ENCODE peak calls at places on chromosomes 3 and 15, in ten cellular contexts. One of them, this sample, is unnamed.

GRCh38 chr3:182981038-182981380 is 671 bp upstream of the DCUN1D1 start:
- DNase-seq in stomach: no peak
- DNase-seq in endothelial cell of umbilical vein: no peak
- DNase-seq in upper lobe of left lung: no peak
- DNase-seq in sigmoid colon: no peak
- DNase-seq in breast epithelium: no peak
- DNase-seq in HepG2: no peak
- DNase-seq in GM12891: no peak
- DNase-seq in K562: no peak
- DNase-seq in SK-N-SH: no peak
- DNase-seq in this sample: no peak

GRCh38 chr3:79255696-79256095 is 512.1 kb downstream of the ROBO1 start:
- DNase-seq in stomach: no peak
- DNase-seq in endothelial cell of umbilical vein: no peak
- DNase-seq in upper lobe of left lung: no peak
- DNase-seq in sigmoid colon: no peak
- DNase-seq in breast epithelium: no peak
- DNase-seq in HepG2: no peak
- DNase-seq in GM12891: no peak
- DNase-seq in K562: no peak
- DNase-seq in SK-N-SH: no peak
- DNase-seq in this sample: no peak

GRCh38 chr3:80051602-80051962 is 283.8 kb upstream of the ROBO1 start:
- DNase-seq in stomach: no peak
- DNase-seq in endothelial cell of umbilical vein: no peak
- DNase-seq in upper lobe of left lung: no peak
- DNase-seq in sigmoid colon: no peak
- DNase-seq in breast epithelium: no peak
- DNase-seq in HepG2: no peak
- DNase-seq in GM12891: no peak
- DNase-seq in K562: no peak
- DNase-seq in SK-N-SH: peak
- DNase-seq in this sample: no peak

GRCh38 chr3:182910939-182911781 is 69.2 kb downstream of the DCUN1D1 start:
- DNase-seq in stomach: no peak
- DNase-seq in endothelial cell of umbilical vein: no peak
- DNase-seq in upper lobe of left lung: no peak
- DNase-seq in sigmoid colon: no peak
- DNase-seq in breast epithelium: no peak
- DNase-seq in HepG2: no peak
- DNase-seq in GM12891: no peak
- DNase-seq in K562: no peak
- DNase-seq in SK-N-SH: no peak
- DNase-seq in this sample: no peak

GRCh38 chr15:42107483-42107882 is 13.1 kb upstream of the PLA2G4D start:
- DNase-seq in stomach: peak
- DNase-seq in endothelial cell of umbilical vein: no peak
- DNase-seq in upper lobe of left lung: no peak
- DNase-seq in sigmoid colon: no peak
- DNase-seq in breast epithelium: no peak
- DNase-seq in HepG2: no peak
- DNase-seq in GM12891: no peak
- DNase-seq in K562: no peak
- DNase-seq in SK-N-SH: no peak
- DNase-seq in this sample: no peak

GRCh38 chr15:100355342-100355741 is 13.6 kb upstream of the ADAMTS17 start:
- DNase-seq in stomach: no peak
- DNase-seq in endothelial cell of umbilical vein: no peak
- DNase-seq in upper lobe of left lung: no peak
- DNase-seq in sigmoid colon: no peak
- DNase-seq in breast epithelium: no peak
- DNase-seq in HepG2: no peak
- DNase-seq in GM12891: no peak
- DNase-seq in K562: no peak
- DNase-seq in SK-N-SH: no peak
- DNase-seq in this sample: no peak

GRCh38 chr3:16503191-16503776 is 10.2 kb downstream of the RFTN1 start:
- DNase-seq in stomach: no peak
- DNase-seq in endothelial cell of umbilical vein: no peak
- DNase-seq in upper lobe of left lung: no peak
- DNase-seq in sigmoid colon: no peak
- DNase-seq in breast epithelium: no peak
- DNase-seq in HepG2: no peak
- DNase-seq in GM12891: no peak
- DNase-seq in K562: no peak
- DNase-seq in SK-N-SH: no peak
- DNase-seq in this sample: no peak

GRCh38 chr3:56977561-56977889 is 82.9 kb upstream of the SPATA12 start:
- DNase-seq in stomach: no peak
- DNase-seq in endothelial cell of umbilical vein: no peak
- DNase-seq in upper lobe of left lung: no peak
- DNase-seq in sigmoid colon: no peak
- DNase-seq in breast epithelium: no peak
- DNase-seq in HepG2: no peak
- DNase-seq in GM12891: no peak
- DNase-seq in K562: no peak
- DNase-seq in SK-N-SH: no peak
- DNase-seq in this sample: no peak

DNA sequence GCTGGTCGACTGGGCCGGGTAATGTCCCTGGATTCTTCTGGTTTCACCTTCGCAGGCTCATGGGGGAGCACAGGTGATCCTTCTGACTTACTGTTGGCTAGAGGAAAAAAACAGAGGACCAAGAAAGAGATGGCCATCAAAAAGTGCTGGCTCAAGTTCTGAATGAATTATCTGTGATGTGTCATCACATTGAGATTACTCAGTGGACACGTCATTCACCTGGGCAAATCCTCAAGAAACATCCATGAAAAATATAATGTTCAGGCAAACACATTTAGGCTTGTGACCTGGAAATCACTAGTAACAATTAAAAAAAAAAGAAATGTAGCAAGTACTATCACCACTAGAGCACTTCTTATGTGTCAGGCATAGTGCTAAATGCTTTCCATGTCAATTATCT is 81.5 kb upstream of the SLC2A2 start:
- DNase-seq in stomach: no peak
- DNase-seq in endothelial cell of umbilical vein: no peak
- DNase-seq in upper lobe of left lung: no peak
- DNase-seq in sigmoid colon: no peak
- DNase-seq in breast epithelium: no peak
- DNase-seq in HepG2: no peak
- DNase-seq in GM12891: no peak
- DNase-seq in K562: no peak
- DNase-seq in SK-N-SH: no peak
- DNase-seq in this sample: no peak
- TF ChIP-seq POLR2AphosphoS5 in stomach: no peak
- TF ChIP-seq POLR2AphosphoS5 in endothelial cell of umbilical vein: no peak
- TF ChIP-seq POLR2AphosphoS5 in upper lobe of left lung: no peak
- TF ChIP-seq POLR2AphosphoS5 in sigmoid colon: no peak
- TF ChIP-seq POLR2AphosphoS5 in breast epithelium: no peak
- TF ChIP-seq POLR2AphosphoS5 in HepG2: no peak
- TF ChIP-seq POLR2AphosphoS5 in GM12891: no peak
- TF ChIP-seq POLR2AphosphoS5 in K562: no peak
- TF ChIP-seq POLR2AphosphoS5 in SK-N-SH: no peak
- TF ChIP-seq POLR2AphosphoS5 in this sample: no peak

GRCh38 chr15:75620043-75620775 is 5.3 kb downstream of the SNUPN start:
- DNase-seq in stomach: peak
- DNase-seq in endothelial cell of umbilical vein: no peak
- DNase-seq in upper lobe of left lung: peak
- DNase-seq in sigmoid colon: peak
- DNase-seq in breast epithelium: no peak
- DNase-seq in HepG2: no peak
- DNase-seq in GM12891: no peak
- DNase-seq in K562: no peak
- DNase-seq in SK-N-SH: no peak
- DNase-seq in this sample: no peak

GRCh38 chr15:75620776-75621536 is 4.6 kb downstream of the SNUPN start:
- DNase-seq in stomach: peak
- DNase-seq in endothelial cell of umbilical vein: peak
- DNase-seq in upper lobe of left lung: peak
- DNase-seq in sigmoid colon: peak
- DNase-seq in breast epithelium: peak
- DNase-seq in HepG2: no peak
- DNase-seq in GM12891: no peak
- DNase-seq in K562: no peak
- DNase-seq in SK-N-SH: no peak
- DNase-seq in this sample: no peak

GRCh38 chr15:75622505-75622904 is 3.0 kb downstream of the SNUPN start:
- DNase-seq in stomach: no peak
- DNase-seq in endothelial cell of umbilical vein: no peak
- DNase-seq in upper lobe of left lung: no peak
- DNase-seq in sigmoid colon: peak
- DNase-seq in breast epithelium: no peak
- DNase-seq in HepG2: no peak
- DNase-seq in GM12891: no peak
- DNase-seq in K562: no peak
- DNase-seq in SK-N-SH: no peak
- DNase-seq in this sample: no peak

GRCh38 chr15:75625542-75626347 is at the start of gene SNUPN:
- DNase-seq in stomach: peak
- DNase-seq in endothelial cell of umbilical vein: peak
- DNase-seq in upper lobe of left lung: peak
- DNase-seq in sigmoid colon: peak
- DNase-seq in breast epithelium: peak
- DNase-seq in HepG2: peak
- DNase-seq in GM12891: peak
- DNase-seq in K562: peak
- DNase-seq in SK-N-SH: peak
- DNase-seq in this sample: peak
- TF ChIP-seq POLR2AphosphoS5 in stomach: peak
- TF ChIP-seq POLR2AphosphoS5 in endothelial cell of umbilical vein: peak
- TF ChIP-seq POLR2AphosphoS5 in upper lobe of left lung: peak
- TF ChIP-seq POLR2AphosphoS5 in sigmoid colon: peak
- TF ChIP-seq POLR2AphosphoS5 in breast epithelium: peak
- TF ChIP-seq POLR2AphosphoS5 in HepG2: peak
- TF ChIP-seq POLR2AphosphoS5 in GM12891: peak
- TF ChIP-seq POLR2AphosphoS5 in K562: peak
- TF ChIP-seq POLR2AphosphoS5 in SK-N-SH: peak
- TF ChIP-seq POLR2AphosphoS5 in this sample: peak

DNA sequence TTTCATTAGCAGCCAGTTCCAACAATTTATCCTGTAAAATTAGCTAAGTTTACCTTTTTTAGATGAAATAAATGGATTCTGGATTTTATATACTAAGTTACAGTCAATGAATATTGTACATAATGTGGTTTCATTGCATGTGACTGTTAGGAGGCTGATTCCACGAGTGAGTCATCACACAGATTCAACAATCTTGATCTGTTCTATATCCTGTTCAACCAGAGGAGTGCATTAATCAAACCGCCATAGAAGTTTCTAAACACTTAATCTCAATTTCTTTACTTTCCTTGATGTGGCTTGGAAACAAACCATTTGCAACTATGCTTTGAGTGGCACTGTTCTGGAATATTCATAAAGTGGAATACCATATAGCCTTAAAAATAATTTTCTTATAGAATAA is 15.3 kb downstream of the DNAJC13 start:
- DNase-seq in stomach: no peak
- DNase-seq in endothelial cell of umbilical vein: peak
- DNase-seq in upper lobe of left lung: no peak
- DNase-seq in sigmoid colon: no peak
- DNase-seq in breast epithelium: no peak
- DNase-seq in HepG2: no peak
- DNase-seq in GM12891: no peak
- DNase-seq in K562: peak
- DNase-seq in SK-N-SH: peak
- DNase-seq in this sample: no peak
- TF ChIP-seq POLR2AphosphoS5 in stomach: peak
- TF ChIP-seq POLR2AphosphoS5 in endothelial cell of umbilical vein: no peak
- TF ChIP-seq POLR2AphosphoS5 in upper lobe of left lung: no peak
- TF ChIP-seq POLR2AphosphoS5 in sigmoid colon: no peak
- TF ChIP-seq POLR2AphosphoS5 in breast epithelium: no peak
- TF ChIP-seq POLR2AphosphoS5 in HepG2: no peak
- TF ChIP-seq POLR2AphosphoS5 in GM12891: no peak
- TF ChIP-seq POLR2AphosphoS5 in K562: no peak
- TF ChIP-seq POLR2AphosphoS5 in SK-N-SH: peak
- TF ChIP-seq POLR2AphosphoS5 in this sample: no peak

DNA sequence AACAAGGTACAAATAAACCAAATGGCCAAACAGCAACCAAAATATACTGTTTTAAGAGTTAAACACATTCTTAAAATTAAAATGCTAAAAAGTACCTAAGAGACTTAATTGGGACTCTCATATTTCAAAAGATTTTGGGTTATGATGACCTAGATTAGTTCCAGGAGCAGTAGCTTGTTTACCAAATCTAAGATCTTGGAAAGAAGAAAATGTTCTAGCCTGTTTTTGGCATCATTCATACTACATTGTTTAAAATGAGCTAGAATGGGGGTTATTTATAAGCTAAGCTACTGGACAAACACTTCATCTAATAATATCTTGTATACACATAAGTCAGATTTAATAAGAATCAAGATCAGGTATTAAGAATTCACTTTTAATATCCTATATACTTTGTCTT is 22.8 kb downstream of the ATOSA start:
- DNase-seq in stomach: no peak
- DNase-seq in endothelial cell of umbilical vein: no peak
- DNase-seq in upper lobe of left lung: no peak
- DNase-seq in sigmoid colon: no peak
- DNase-seq in breast epithelium: no peak
- DNase-seq in HepG2: no peak
- DNase-seq in GM12891: no peak
- DNase-seq in K562: no peak
- DNase-seq in SK-N-SH: no peak
- DNase-seq in this sample: no peak
- TF ChIP-seq POLR2AphosphoS5 in stomach: no peak
- TF ChIP-seq POLR2AphosphoS5 in endothelial cell of umbilical vein: no peak
- TF ChIP-seq POLR2AphosphoS5 in upper lobe of left lung: no peak
- TF ChIP-seq POLR2AphosphoS5 in sigmoid colon: no peak
- TF ChIP-seq POLR2AphosphoS5 in breast epithelium: no peak
- TF ChIP-seq POLR2AphosphoS5 in HepG2: no peak
- TF ChIP-seq POLR2AphosphoS5 in GM12891: no peak
- TF ChIP-seq POLR2AphosphoS5 in K562: no peak
- TF ChIP-seq POLR2AphosphoS5 in SK-N-SH: no peak
- TF ChIP-seq POLR2AphosphoS5 in this sample: no peak

GRCh38 chr15:63063877-63064409 is 21.4 kb downstream of the TPM1 start:
- DNase-seq in stomach: no peak
- DNase-seq in endothelial cell of umbilical vein: no peak
- DNase-seq in upper lobe of left lung: no peak
- DNase-seq in sigmoid colon: no peak
- DNase-seq in breast epithelium: no peak
- DNase-seq in HepG2: no peak
- DNase-seq in GM12891: no peak
- DNase-seq in K562: no peak
- DNase-seq in SK-N-SH: no peak
- DNase-seq in this sample: no peak
- TF ChIP-seq POLR2AphosphoS5 in stomach: no peak
- TF ChIP-seq POLR2AphosphoS5 in endothelial cell of umbilical vein: no peak
- TF ChIP-seq POLR2AphosphoS5 in upper lobe of left lung: no peak
- TF ChIP-seq POLR2AphosphoS5 in sigmoid colon: peak
- TF ChIP-seq POLR2AphosphoS5 in breast epithelium: no peak
- TF ChIP-seq POLR2AphosphoS5 in HepG2: no peak
- TF ChIP-seq POLR2AphosphoS5 in GM12891: no peak
- TF ChIP-seq POLR2AphosphoS5 in K562: no peak
- TF ChIP-seq POLR2AphosphoS5 in SK-N-SH: no peak
- TF ChIP-seq POLR2AphosphoS5 in this sample: no peak

GRCh38 chr3:127037423-127037841 is 54.5 kb downstream of the PLXNA1 start:
- DNase-seq in stomach: peak
- DNase-seq in endothelial cell of umbilical vein: no peak
- DNase-seq in upper lobe of left lung: no peak
- DNase-seq in sigmoid colon: peak
- DNase-seq in breast epithelium: no peak
- DNase-seq in HepG2: no peak
- DNase-seq in GM12891: no peak
- DNase-seq in K562: no peak
- DNase-seq in SK-N-SH: no peak
- DNase-seq in this sample: no peak
- TF ChIP-seq POLR2AphosphoS5 in stomach: no peak
- TF ChIP-seq POLR2AphosphoS5 in endothelial cell of umbilical vein: no peak
- TF ChIP-seq POLR2AphosphoS5 in upper lobe of left lung: no peak
- TF ChIP-seq POLR2AphosphoS5 in sigmoid colon: no peak
- TF ChIP-seq POLR2AphosphoS5 in breast epithelium: no peak
- TF ChIP-seq POLR2AphosphoS5 in HepG2: no peak
- TF ChIP-seq POLR2AphosphoS5 in GM12891: no peak
- TF ChIP-seq POLR2AphosphoS5 in K562: peak
- TF ChIP-seq POLR2AphosphoS5 in SK-N-SH: no peak
- TF ChIP-seq POLR2AphosphoS5 in this sample: no peak